ENCODE peak calls at places on chromosomes 12 and 14, in nine cellular contexts. P is ovary, N is Peyer's patch, F is endothelial cell of umbilical vein, A is testis, I is tibial nerve, O is prostate gland, Q is HCT116, K is heart left ventricle. G is an unnamed sample.

GRCh38 chr12:132908145-132909029 is 21.0 kb upstream of the CHFR start:
- DNase-seq in P (peak; percentile 98), N (peak; percentile 84), F (peak; percentile 97), A (peak; percentile 99), I (peak; percentile 85), O (peak; percentile 98), Q (no peak), K (peak; percentile 98), G (peak; percentile 99)

GRCh38 chr14:77707355-77707723 is 484 bp downstream of the ALKBH1 start:
- DNase-seq in P (no peak), N (peak; percentile 54), F (peak; percentile 49), A (peak; percentile 56), I (no peak), O (peak; percentile 36), Q (no peak), K (no peak), G (no peak)

GRCh38 chr12:44812062-44812461 is 64.1 kb downstream of the NELL2 start:
- DNase-seq in P (no peak), N (no peak), F (no peak), A (no peak), I (no peak), O (no peak), Q (peak; percentile 13), K (no peak), G (no peak)

GRCh38 chr12:110117948-110118685 is 6.0 kb upstream of the IFT81 start:
- DNase-seq in P (no peak), N (no peak), F (peak; percentile 67), A (peak; percentile 28), I (no peak), O (peak; percentile 23), Q (no peak), K (no peak), G (no peak)

GRCh38 chr14:48584031-48584430 is 908.6 kb upstream of the MDGA2 start:
- DNase-seq in P (no peak), N (no peak), F (no peak), A (no peak), I (no peak), O (no peak), Q (no peak), K (no peak), G (no peak)

GRCh38 chr12:122086088-122086487 is 7.5 kb downstream of the MLXIP start:
- DNase-seq in P (no peak), N (no peak), F (no peak), A (no peak), I (no peak), O (no peak), Q (no peak), K (no peak), G (peak; percentile 38)

GRCh38 chr14:61120576-61120975 is 139.5 kb downstream of the SLC38A6 start:
- DNase-seq in P (no peak), N (no peak), F (no peak), A (no peak), I (no peak), O (no peak), Q (no peak), K (no peak), G (no peak)

GRCh38 chr12:19869413-19869812 is 430.1 kb downstream of the AEBP2 start:
- DNase-seq in P (no peak), N (no peak), F (peak; percentile 15), A (no peak), I (no peak), O (no peak), Q (no peak), K (no peak), G (no peak)

DNA sequence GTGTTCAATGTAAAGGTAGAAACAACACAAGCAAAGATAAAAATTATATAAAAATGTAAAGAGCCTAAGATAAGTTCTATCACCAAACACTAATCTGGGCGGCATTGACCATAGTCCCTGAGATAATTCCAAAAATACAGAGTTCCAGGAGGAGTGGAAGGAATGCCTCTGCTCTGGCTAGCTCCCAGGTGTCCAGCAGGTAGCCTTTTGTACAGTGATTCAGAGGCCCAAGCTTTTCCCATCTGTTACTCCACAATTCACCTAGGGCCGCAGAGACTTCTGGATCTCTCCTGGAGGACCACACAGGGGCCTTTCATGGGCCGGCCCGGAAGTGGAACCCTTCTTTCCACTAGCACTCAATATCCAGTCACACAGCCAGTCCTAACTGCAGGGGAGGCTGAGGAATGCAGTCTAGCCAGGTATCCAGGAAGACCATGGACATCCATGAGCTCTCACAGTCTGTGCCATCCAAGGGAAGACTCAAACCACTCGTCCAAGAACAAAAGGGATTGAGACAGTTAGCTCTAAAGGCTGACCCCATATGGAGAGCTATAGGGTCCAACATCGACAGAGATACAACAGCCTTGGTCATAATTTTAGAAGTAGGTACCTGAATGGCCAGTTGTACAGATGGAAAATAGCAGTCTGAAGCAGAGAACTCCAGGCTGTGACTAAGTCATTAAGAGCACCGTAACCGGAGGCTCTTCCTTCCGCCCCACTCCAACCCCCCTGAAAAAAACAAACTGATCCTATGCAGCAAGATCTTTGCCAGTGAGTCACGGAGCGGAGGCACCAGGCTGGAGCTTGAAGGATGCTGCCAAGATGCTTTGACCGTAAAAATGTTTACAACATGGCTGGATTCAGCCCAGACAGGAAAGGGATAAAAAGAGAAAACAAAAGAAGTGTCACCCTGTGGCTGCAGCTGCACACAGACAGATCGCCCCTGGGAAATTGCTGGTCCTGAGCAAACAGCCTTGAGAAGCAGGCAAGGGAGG is 204.8 kb downstream of the NUAK1 start:
- DNase-seq in P (no peak), N (no peak), F (peak; percentile 96), A (no peak), I (no peak), O (peak; percentile 86), Q (no peak), K (no peak), G (peak; percentile 75)
- TF ChIP-seq CTCF in P (no peak), N (no peak), F (no peak), A (no peak), I (no peak), O (no peak), Q (no peak), K (no peak), G (no peak)

GRCh38 chr12:93626160-93626559 is 51.0 kb upstream of the CRADD start:
- DNase-seq in P (no peak), N (no peak), F (no peak), A (no peak), I (no peak), O (no peak), Q (no peak), K (no peak), G (no peak)

GRCh38 chr12:93618891-93619410 is 46.5 kb downstream of the SOCS2 start:
- DNase-seq in P (no peak), N (no peak), F (no peak), A (no peak), I (no peak), O (no peak), Q (no peak), K (no peak), G (no peak)

GRCh38 chr12:93621986-93622385 is 49.5 kb downstream of the SOCS2 start:
- DNase-seq in P (no peak), N (no peak), F (no peak), A (no peak), I (no peak), O (no peak), Q (no peak), K (no peak), G (no peak)

GRCh38 chr12:93622485-93622884 is 50.0 kb downstream of the SOCS2 start:
- DNase-seq in P (no peak), N (no peak), F (peak; percentile 14), A (no peak), I (no peak), O (no peak), Q (no peak), K (no peak), G (no peak)

DNA sequence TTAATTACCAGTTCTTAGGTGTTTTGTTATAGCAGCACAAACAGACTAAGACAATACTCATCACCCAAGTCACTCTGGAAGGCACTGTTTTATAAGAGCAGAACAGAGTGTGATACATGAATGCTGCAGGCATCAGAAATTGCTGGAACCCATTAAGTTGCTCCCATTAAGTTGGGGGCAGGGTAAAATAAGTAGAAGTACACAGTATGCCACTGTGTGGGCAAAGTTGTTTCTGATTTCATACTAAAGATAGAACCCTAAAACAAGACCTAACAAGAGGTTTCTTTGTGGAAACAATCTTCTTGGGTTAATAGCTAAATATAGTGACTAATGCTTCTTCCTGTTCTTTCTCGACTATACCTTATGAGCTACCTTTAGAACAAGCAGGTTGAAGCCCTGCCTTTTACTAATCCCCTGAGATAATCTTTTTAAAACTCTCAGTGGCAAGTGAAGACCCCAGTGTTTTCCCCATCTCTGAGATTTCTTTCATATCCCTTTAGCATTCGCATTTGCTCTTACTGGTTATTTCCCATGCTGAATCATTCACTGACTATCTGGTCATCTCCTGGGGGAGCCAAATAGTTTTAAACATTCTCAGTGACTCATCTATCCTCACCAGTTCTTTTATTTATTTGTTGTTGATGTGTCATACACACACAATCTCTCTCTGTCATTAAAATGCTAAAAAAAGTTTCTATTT is 52.3 kb downstream of the SOCS2 start:
- DNase-seq in P (no peak), N (no peak), F (peak; percentile 54), A (no peak), I (no peak), O (no peak), Q (peak; percentile 75), K (no peak), G (no peak)
- TF ChIP-seq POLR2A in P (no peak), N (no peak), F (no peak), A (no peak), I (no peak), O (no peak), Q (no peak), K (no peak), G (no peak)

DNA sequence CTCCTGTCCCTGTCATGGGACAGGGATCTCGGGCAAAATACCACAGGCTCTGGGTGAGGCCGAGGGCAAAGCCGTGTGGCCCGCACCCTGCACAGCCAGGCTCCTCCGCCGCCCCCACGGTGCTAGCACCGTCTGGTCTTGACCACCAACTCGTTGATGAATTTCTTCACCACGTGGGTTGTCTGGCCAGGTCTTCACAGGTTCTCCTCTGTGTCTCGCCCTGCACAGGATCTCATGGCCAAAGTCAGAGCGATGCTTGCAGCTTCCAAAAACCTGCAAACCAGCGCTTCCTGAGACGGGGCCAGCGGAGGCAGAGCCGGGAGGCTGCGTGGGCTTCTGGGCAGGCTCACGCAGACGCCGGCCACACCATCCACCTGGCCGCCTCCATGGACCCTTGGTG is 29.0 kb upstream of the MMP17 start:
- DNase-seq in P (no peak), N (no peak), F (no peak), A (no peak), I (no peak), O (no peak), Q (no peak), K (no peak), G (no peak)
- H3K27ac ChIP-seq in P (no peak overlapping the region), N (no peak overlapping the region), F (no peak overlapping the region), A (no peak overlapping the region), I (no peak overlapping the region), O (no peak overlapping the region), Q (no peak overlapping the region), K (no peak overlapping the region), G (no peak overlapping the region)

GRCh38 chr14:30297856-30298255 is 261.1 kb upstream of the G2E3 start:
- DNase-seq in P (no peak), N (no peak), F (no peak), A (no peak), I (no peak), O (no peak), Q (no peak), K (no peak), G (no peak)

GRCh38 chr14:30292591-30292990 is 266.4 kb upstream of the G2E3 start:
- DNase-seq in P (no peak), N (no peak), F (no peak), A (no peak), I (no peak), O (no peak), Q (no peak), K (no peak), G (no peak)

GRCh38 chr14:30296956-30297405 is 262.0 kb upstream of the G2E3 start:
- DNase-seq in P (no peak), N (no peak), F (no peak), A (peak; percentile 51), I (no peak), O (no peak), Q (no peak), K (no peak), G (no peak)

GRCh38 chr14:30298266-30298795 is 260.6 kb upstream of the G2E3 start:
- DNase-seq in P (no peak), N (no peak), F (no peak), A (no peak), I (no peak), O (no peak), Q (no peak), K (no peak), G (no peak)

GRCh38 chr14:30295980-30296379 is 263.0 kb upstream of the G2E3 start:
- DNase-seq in P (no peak), N (no peak), F (no peak), A (no peak), I (no peak), O (no peak), Q (no peak), K (no peak), G (no peak)
- TF ChIP-seq CTCF in P (no peak), N (no peak), F (no peak), A (no peak), I (no peak), O (no peak), Q (no peak), K (no peak), G (no peak)

G was measured in sigmoid colon.